ENCODE peak calls at places on chromosome 6, in nine cellular contexts. G is CD8-positive, alpha-beta memory T cell; D is ovary; F is MG63; X is prostate gland; C is upper lobe of right lung; A is Caco-2; H is brain microvascular endothelial cell; Q is CD8-positive, alpha-beta T cell. R is an unnamed sample.
A peak's percentile ranks its signal among the peaks of the same experiment; 100 is the strongest.

GRCh38 chr6:53264915-53265615 is 83.7 kb downstream of the ELOVL5 start:
- DNase-seq in G (no peak), D (no peak), F (no peak), X (no peak), C (no peak), A (no peak), H (no peak), Q (no peak), R (no peak)

GRCh38 chr6:157726892-157727628 is 96.0 kb upstream of the SNX9 start:
- DNase-seq in G (no peak), D (peak; percentile 72), F (no peak), X (no peak), C (no peak), A (no peak), H (no peak), Q (peak; percentile 5), R (no peak)

GRCh38 chr6:24788031-24788665 is 10.6 kb downstream of the ARMH2 start:
- DNase-seq in G (no peak), D (no peak), F (no peak), X (no peak), C (no peak), A (no peak), H (peak; percentile 29), Q (no peak), R (peak; percentile 42)

GRCh38 chr6:142485256-142485655 is 183.4 kb downstream of the ADGRG6 start:
- DNase-seq in G (no peak), D (no peak), F (no peak), X (no peak), C (no peak), A (no peak), H (no peak), Q (no peak), R (peak; percentile 45)

GRCh38 chr6:159042003-159042823 is 2.6 kb downstream of the TAGAP start:
- DNase-seq in G (peak; percentile 56), D (peak; percentile 66), F (peak; percentile 23), X (peak; percentile 68), C (peak; percentile 71), A (peak; percentile 72), H (peak; percentile 45), Q (peak; percentile 80), R (peak; percentile 85)

GRCh38 chr6:140744648-140745320 is 1370.3 kb upstream of the CITED2 start:
- DNase-seq in G (no peak), D (no peak), F (peak; percentile 53), X (no peak), C (no peak), A (no peak), H (peak; percentile 65), Q (no peak), R (peak; percentile 36)

GRCh38 chr6:90263653-90264052 is 33.0 kb downstream of the BACH2 start:
- DNase-seq in G (no peak), D (no peak), F (no peak), X (no peak), C (no peak), A (no peak), H (no peak), Q (no peak), R (no peak)

GRCh38 chr6:79570802-79571367 is 33.7 kb upstream of the LCA5 start:
- DNase-seq in G (no peak), D (no peak), F (no peak), X (peak; percentile 16), C (no peak), A (no peak), H (no peak), Q (no peak), R (peak; percentile 74)

GRCh38 chr6:133341607-133342158 is 100.5 kb downstream of the EYA4 start:
- DNase-seq in G (no peak), D (no peak), F (no peak), X (no peak), C (no peak), A (no peak), H (peak; percentile 85), Q (no peak), R (peak; percentile 86)

GRCh38 chr6:30260036-30260504 is 46.9 kb upstream of the TRIM26 start:
- DNase-seq in G (no peak), D (no peak), F (no peak), X (peak; percentile 5), C (peak; percentile 66), A (no peak), H (no peak), Q (peak; percentile 55), R (peak; percentile 39)

DNA sequence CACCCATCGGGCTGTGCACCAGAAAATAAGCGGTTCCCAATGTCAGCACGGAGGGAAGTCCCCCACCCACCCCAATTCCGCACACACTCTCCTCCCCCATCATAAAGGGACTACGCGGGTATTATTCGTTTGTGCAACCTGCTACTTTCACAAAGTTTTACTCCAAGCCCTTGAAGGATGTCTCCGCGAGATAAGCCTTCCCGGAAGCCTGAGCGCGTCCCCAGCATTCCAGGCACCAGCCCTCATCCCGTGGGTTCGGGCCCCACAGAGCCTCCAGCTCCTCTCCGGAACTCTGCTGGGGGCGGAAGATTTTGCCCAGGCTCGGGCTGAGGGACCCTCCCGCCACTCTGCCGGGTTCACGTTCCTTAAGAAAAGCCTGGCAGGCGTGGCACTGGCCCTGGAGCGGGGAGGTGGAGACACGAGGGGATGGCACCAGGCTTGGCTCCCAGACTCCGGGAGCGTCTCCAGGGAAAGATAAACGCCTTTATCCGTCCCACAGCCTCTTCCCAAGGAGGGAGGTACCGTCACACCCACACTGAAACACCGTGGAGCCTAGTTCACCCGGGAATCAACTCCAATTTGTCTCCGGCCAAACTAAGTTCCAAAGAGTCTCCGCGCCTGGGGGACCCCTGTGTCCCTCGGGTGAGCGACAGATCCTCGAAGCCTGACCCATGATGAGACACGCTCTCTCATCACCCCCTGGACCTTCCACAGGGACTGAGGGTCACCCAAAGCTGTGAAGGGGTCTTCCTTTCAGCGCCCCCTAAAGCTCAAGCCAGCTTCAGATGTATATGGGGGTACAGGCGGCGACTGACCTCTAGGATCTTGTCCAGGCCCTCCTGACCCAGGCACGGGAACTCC is 934 bp downstream of the KCNK5 start:
- DNase-seq in G (no peak), D (peak; percentile 42), F (no peak), X (no peak), C (no peak), A (no peak), H (no peak), Q (no peak), R (no peak)
- H3K4me3 ChIP-seq in G (peak overlapping the region; percentile 61), D (peak overlapping the region; percentile 43), F (peak overlapping the region; percentile 62), X (peak overlapping the region; percentile 28), C (peak overlapping the region; percentile 64), A (peak overlapping the region; percentile 90), H (no peak overlapping the region), Q (peak overlapping the region; percentile 63), R (peak overlapping the region; percentile 85)

GRCh38 chr6:10779076-10779475 is 31.5 kb downstream of the TMEM14B start:
- DNase-seq in G (no peak), D (no peak), F (no peak), X (no peak), C (no peak), A (no peak), H (no peak), Q (no peak), R (no peak)
- H3K36me3 ChIP-seq in G (no peaks in the 10 kb centered on the region), D (no peaks in the 10 kb centered on the region), F (peaks cover 41% of the 10 kb centered on the region), X (no peaks in the 10 kb centered on the region), C (peaks cover 17% of the 10 kb centered on the region), A (peaks cover 1% of the 10 kb centered on the region), H (no peaks in the 10 kb centered on the region), Q (no peaks in the 10 kb centered on the region), R (peaks cover 5% of the 10 kb centered on the region)

GRCh38 chr6:74096329-74096728 is 400.3 kb downstream of the CD109 start:
- DNase-seq in G (no peak), D (no peak), F (no peak), X (no peak), C (no peak), A (no peak), H (no peak), Q (no peak), R (no peak)

GRCh38 chr6:74091794-74092157 is 395.8 kb downstream of the CD109 start:
- DNase-seq in G (no peak), D (no peak), F (no peak), X (no peak), C (no peak), A (no peak), H (no peak), Q (no peak), R (no peak)

GRCh38 chr6:74087898-74088297 is 391.9 kb downstream of the CD109 start:
- DNase-seq in G (no peak), D (no peak), F (no peak), X (no peak), C (no peak), A (no peak), H (peak; percentile 14), Q (no peak), R (peak; percentile 77)

DNA sequence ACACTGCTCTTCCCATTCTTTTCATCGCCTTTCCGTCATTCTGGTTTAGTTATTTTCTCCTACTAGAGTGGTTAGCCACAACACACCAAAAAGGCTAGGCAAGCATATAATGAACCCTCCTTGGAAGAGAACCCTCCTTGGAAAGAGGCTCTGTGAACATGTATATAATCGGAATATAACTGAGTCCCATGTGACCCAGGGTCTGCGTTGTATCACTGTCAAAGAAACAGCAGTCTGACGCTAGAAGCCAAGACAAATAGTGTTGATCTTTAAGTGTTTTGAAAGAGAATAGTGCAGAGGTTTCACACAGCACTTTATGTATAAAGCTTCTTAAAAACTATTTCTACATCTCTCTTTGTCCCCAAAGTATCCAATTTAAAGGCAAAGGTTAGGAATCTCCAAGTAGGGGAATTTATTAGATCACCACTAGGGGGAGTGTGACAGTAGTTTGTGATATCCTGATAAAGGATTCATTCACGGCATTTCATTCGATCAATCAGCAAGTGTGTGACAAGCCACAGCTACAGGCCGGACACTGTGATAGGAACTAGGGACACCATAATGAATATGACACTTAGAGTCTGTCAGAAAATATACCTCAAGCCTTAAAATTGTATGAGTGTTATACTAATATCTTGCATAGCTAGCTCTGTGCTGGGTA is 395.3 kb downstream of the CD109 start:
- DNase-seq in G (no peak), D (no peak), F (no peak), X (no peak), C (no peak), A (no peak), H (no peak), Q (no peak), R (peak; percentile 86)
- H3K4me3 ChIP-seq in G (no peak overlapping the region), D (no peak overlapping the region), F (no peak overlapping the region), X (no peak overlapping the region), C (no peak overlapping the region), A (no peak overlapping the region), H (no peak overlapping the region), Q (no peak overlapping the region), R (peak overlapping the region; percentile 48)

GRCh38 chr6:1104988-1105670 is 206.8 kb upstream of the FOXQ1 start:
- DNase-seq in G (no peak), D (no peak), F (no peak), X (no peak), C (no peak), A (no peak), H (no peak), Q (no peak), R (no peak)

GRCh38 chr6:1108198-1108597 is 203.7 kb upstream of the FOXQ1 start:
- DNase-seq in G (no peak), D (no peak), F (no peak), X (no peak), C (no peak), A (no peak), H (no peak), Q (no peak), R (no peak)

GRCh38 chr6:1107578-1107977 is 204.3 kb upstream of the FOXQ1 start:
- DNase-seq in G (no peak), D (no peak), F (no peak), X (no peak), C (no peak), A (no peak), H (no peak), Q (no peak), R (no peak)

GRCh38 chr6:1103945-1104623 is 207.8 kb upstream of the FOXQ1 start:
- DNase-seq in G (no peak), D (no peak), F (no peak), X (peak; percentile 34), C (no peak), A (no peak), H (no peak), Q (no peak), R (peak; percentile 50)

GRCh38 chr6:1105833-1106400 is 206.0 kb upstream of the FOXQ1 start:
- DNase-seq in G (no peak), D (no peak), F (no peak), X (no peak), C (no peak), A (no peak), H (no peak), Q (no peak), R (no peak)
- H3K36me3 ChIP-seq in G (no peaks in the 10 kb centered on the region), D (no peaks in the 10 kb centered on the region), F (no peaks in the 10 kb centered on the region), X (no peaks in the 10 kb centered on the region), C (no peaks in the 10 kb centered on the region), A (no peaks in the 10 kb centered on the region), H (no peaks in the 10 kb centered on the region), Q (no peaks in the 10 kb centered on the region), R (no peaks in the 10 kb centered on the region)

R was measured in adipocyte.